ENCODE peak calls at places on chromosomes 3 and 15, in six cellular contexts. One of them, this sample, is unnamed.
A peak's percentile ranks its signal among the peaks of the same experiment; 100 is the strongest.

GRCh38 chr3:62445267-62445666 is 71.9 kb upstream of the FEZF2 start:
- DNase-seq in stomach: no peak
- DNase-seq in gastrocnemius medialis: no peak
- DNase-seq in body of pancreas: no peak
- DNase-seq in A549: no peak
- DNase-seq in suprapubic skin: no peak
- DNase-seq in this sample: no peak

GRCh38 chr3:52054689-52055511 is 1.5 kb downstream of the DUSP7 start:
- DNase-seq in stomach: no peak
- DNase-seq in gastrocnemius medialis: no peak
- DNase-seq in body of pancreas: peak; percentile 32
- DNase-seq in A549: no peak
- DNase-seq in suprapubic skin: no peak
- DNase-seq in this sample: no peak

GRCh38 chr3:53030864-53031445 is 14.9 kb downstream of the SFMBT1 start:
- DNase-seq in stomach: no peak
- DNase-seq in gastrocnemius medialis: no peak
- DNase-seq in body of pancreas: no peak
- DNase-seq in A549: no peak
- DNase-seq in suprapubic skin: no peak
- DNase-seq in this sample: no peak

GRCh38 chr15:25060472-25060803 is 105.7 kb downstream of the SNRPN start:
- DNase-seq in stomach: peak; percentile 23
- DNase-seq in gastrocnemius medialis: no peak
- DNase-seq in body of pancreas: no peak
- DNase-seq in A549: no peak
- DNase-seq in suprapubic skin: peak; percentile 34
- DNase-seq in this sample: no peak

GRCh38 chr3:188772886-188773285 is 398.9 kb upstream of the TPRG1 start:
- DNase-seq in stomach: peak; percentile 61
- DNase-seq in gastrocnemius medialis: no peak
- DNase-seq in body of pancreas: peak; percentile 63
- DNase-seq in A549: peak; percentile 9
- DNase-seq in suprapubic skin: no peak
- DNase-seq in this sample: no peak

GRCh38 chr15:88707766-88708165 is 69.0 kb downstream of the ISG20 start:
- DNase-seq in stomach: no peak
- DNase-seq in gastrocnemius medialis: no peak
- DNase-seq in body of pancreas: no peak
- DNase-seq in A549: no peak
- DNase-seq in suprapubic skin: no peak
- DNase-seq in this sample: no peak

GRCh38 chr3:59246719-59247401 is 197.0 kb upstream of the CFAP20DC start:
- DNase-seq in stomach: no peak
- DNase-seq in gastrocnemius medialis: no peak
- DNase-seq in body of pancreas: no peak
- DNase-seq in A549: no peak
- DNase-seq in suprapubic skin: no peak
- DNase-seq in this sample: no peak

GRCh38 chr3:52851348-52851747 is 16.5 kb upstream of the MUSTN1 start:
- DNase-seq in stomach: no peak
- DNase-seq in gastrocnemius medialis: no peak
- DNase-seq in body of pancreas: peak; percentile 38
- DNase-seq in A549: peak; percentile 52
- DNase-seq in suprapubic skin: no peak
- DNase-seq in this sample: no peak

GRCh38 chr15:31801152-31801551 is 229.2 kb upstream of the CHRNA7 start:
- DNase-seq in stomach: no peak
- DNase-seq in gastrocnemius medialis: no peak
- DNase-seq in body of pancreas: no peak
- DNase-seq in A549: no peak
- DNase-seq in suprapubic skin: no peak
- DNase-seq in this sample: no peak

GRCh38 chr3:58270485-58270884 is 32.9 kb downstream of the ABHD6 start:
- DNase-seq in stomach: no peak
- DNase-seq in gastrocnemius medialis: no peak
- DNase-seq in body of pancreas: no peak
- DNase-seq in A549: no peak
- DNase-seq in suprapubic skin: no peak
- DNase-seq in this sample: no peak

GRCh38 chr3:124818398-124819150 is 68.6 kb downstream of the ITGB5 start:
- DNase-seq in stomach: no peak
- DNase-seq in gastrocnemius medialis: no peak
- DNase-seq in body of pancreas: no peak
- DNase-seq in A549: no peak
- DNase-seq in suprapubic skin: no peak
- DNase-seq in this sample: no peak

GRCh38 chr3:152970851-152971250 is 135.9 kb downstream of the P2RY1 start:
- DNase-seq in stomach: no peak
- DNase-seq in gastrocnemius medialis: no peak
- DNase-seq in body of pancreas: no peak
- DNase-seq in A549: no peak
- DNase-seq in suprapubic skin: no peak
- DNase-seq in this sample: no peak

GRCh38 chr15:67066041-67067021 is 929 bp downstream of the SMAD3 start:
- DNase-seq in stomach: no peak
- DNase-seq in gastrocnemius medialis: no peak
- DNase-seq in body of pancreas: peak; percentile 39
- DNase-seq in A549: no peak
- DNase-seq in suprapubic skin: no peak
- DNase-seq in this sample: no peak

GRCh38 chr3:69012836-69013255 is 638 bp downstream of the EOGT start:
- DNase-seq in stomach: peak; percentile 53
- DNase-seq in gastrocnemius medialis: peak; percentile 30
- DNase-seq in body of pancreas: peak; percentile 57
- DNase-seq in A549: peak; percentile 48
- DNase-seq in suprapubic skin: peak; percentile 85
- DNase-seq in this sample: no peak

GRCh38 chr3:69014022-69014580 is 617 bp upstream of the EOGT start:
- DNase-seq in stomach: no peak
- DNase-seq in gastrocnemius medialis: no peak
- DNase-seq in body of pancreas: no peak
- DNase-seq in A549: no peak
- DNase-seq in suprapubic skin: no peak
- DNase-seq in this sample: no peak

GRCh38 chr3:69011331-69011730 is 2.2 kb downstream of the EOGT start:
- DNase-seq in stomach: no peak
- DNase-seq in gastrocnemius medialis: no peak
- DNase-seq in body of pancreas: no peak
- DNase-seq in A549: no peak
- DNase-seq in suprapubic skin: no peak
- DNase-seq in this sample: no peak

GRCh38 chr3:69012111-69012835 is 1.2 kb downstream of the EOGT start:
- DNase-seq in stomach: no peak
- DNase-seq in gastrocnemius medialis: no peak
- DNase-seq in body of pancreas: peak; percentile 52
- DNase-seq in A549: no peak
- DNase-seq in suprapubic skin: no peak
- DNase-seq in this sample: no peak

DNA sequence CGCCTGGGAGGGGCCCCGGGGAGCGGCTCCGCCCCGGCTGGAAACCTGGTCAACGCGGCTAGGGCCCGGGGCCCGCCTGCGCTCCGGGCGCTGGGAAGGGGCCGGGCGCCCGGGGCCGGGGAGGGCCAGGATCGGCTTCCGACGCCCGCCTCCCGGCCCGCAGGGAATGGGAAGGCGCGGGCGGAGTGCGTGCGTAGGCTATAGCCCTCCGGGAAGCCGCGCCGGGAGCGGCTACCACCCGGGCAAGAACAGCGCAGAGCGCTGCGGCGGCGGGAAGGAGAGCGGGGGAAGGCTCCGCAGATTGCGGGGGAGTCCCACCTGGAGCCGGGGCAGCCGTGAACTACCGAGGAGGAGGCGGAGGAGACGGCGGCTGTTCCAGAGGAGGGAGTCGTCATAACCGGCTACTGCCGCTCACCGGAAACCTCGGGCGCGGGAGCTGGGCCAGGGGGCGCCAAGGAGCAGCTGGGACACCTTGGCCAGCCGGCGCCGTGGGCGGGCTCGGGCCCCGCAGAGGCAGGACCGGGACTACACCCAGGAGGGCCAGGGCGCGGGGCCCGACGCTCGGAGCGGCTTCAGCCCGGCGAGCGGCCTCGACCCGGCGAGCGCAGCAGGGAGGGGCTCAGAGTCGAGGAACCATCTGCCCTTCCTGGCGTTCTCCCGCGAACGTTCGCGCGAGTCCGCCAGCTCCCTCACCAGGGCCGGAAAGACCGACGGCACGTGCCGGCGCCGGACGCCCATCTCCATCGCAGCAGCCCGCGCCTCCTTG is at the start of gene EOGT:
- DNase-seq in stomach: peak; percentile 89
- DNase-seq in gastrocnemius medialis: peak; percentile 78
- DNase-seq in body of pancreas: peak; percentile 90
- DNase-seq in A549: peak; percentile 72
- DNase-seq in suprapubic skin: peak; percentile 92
- DNase-seq in this sample: no peak
- TF ChIP-seq POLR2A in stomach: no peak
- TF ChIP-seq POLR2A in gastrocnemius medialis: peak; percentile 74
- TF ChIP-seq POLR2A in body of pancreas: peak; percentile 75
- TF ChIP-seq POLR2A in A549: peak; percentile 46
- TF ChIP-seq POLR2A in suprapubic skin: no peak
- TF ChIP-seq POLR2A in this sample: peak; percentile 57

GRCh38 chr3:195892105-195892354 is 16.3 kb downstream of the TNK2 start:
- DNase-seq in stomach: no peak
- DNase-seq in gastrocnemius medialis: no peak
- DNase-seq in body of pancreas: no peak
- DNase-seq in A549: no peak
- DNase-seq in suprapubic skin: no peak
- DNase-seq in this sample: no peak

GRCh38 chr3:195891431-195892104 is 16.8 kb downstream of the TNK2 start:
- DNase-seq in stomach: no peak
- DNase-seq in gastrocnemius medialis: no peak
- DNase-seq in body of pancreas: no peak
- DNase-seq in A549: no peak
- DNase-seq in suprapubic skin: no peak
- DNase-seq in this sample: no peak

GRCh38 chr3:195893516-195893915 is 14.8 kb downstream of the TNK2 start:
- DNase-seq in stomach: no peak
- DNase-seq in gastrocnemius medialis: no peak
- DNase-seq in body of pancreas: no peak
- DNase-seq in A549: no peak
- DNase-seq in suprapubic skin: no peak
- DNase-seq in this sample: no peak

GRCh38 chr3:195893121-195893449 is 15.3 kb downstream of the TNK2 start:
- DNase-seq in stomach: no peak
- DNase-seq in gastrocnemius medialis: no peak
- DNase-seq in body of pancreas: peak; percentile 46
- DNase-seq in A549: no peak
- DNase-seq in suprapubic skin: no peak
- DNase-seq in this sample: no peak

DNA sequence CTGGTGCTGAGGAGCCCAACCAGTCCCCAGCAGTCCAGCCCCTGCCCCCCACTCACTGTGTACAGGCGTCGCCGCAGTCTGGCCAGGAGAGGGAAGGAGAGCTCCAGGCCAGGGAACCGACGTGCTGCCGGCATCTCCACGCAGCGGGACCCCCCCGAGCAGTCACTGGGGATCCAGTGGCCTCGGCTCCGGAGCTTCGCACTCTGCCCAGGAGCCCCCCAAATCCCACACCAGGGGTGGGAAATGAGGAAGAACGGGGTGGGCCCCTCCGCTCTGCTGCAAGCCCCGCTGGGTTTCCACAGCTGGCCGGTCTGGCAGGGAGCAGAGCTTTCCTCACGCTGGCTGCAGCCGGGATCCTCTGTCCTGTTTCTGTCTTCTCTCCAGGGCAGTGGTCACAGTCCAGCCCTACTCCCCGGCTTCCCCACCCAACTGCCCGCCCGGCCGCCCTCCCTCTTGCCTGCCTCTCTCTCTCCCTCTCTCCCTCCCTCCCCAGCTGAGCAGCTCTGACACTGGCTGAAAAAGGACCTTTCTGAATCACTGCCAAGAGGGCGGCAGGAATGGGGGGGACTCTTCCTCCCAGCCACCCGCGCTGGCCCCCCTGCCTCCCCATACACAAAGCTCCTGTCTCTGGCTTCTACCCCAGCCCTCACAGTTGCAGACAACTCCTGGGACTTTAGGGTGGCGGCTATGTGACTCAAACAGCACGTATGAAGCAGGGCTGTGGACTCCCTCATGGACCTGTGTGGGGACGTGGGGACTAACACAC is 15.8 kb downstream of the TNK2 start:
- DNase-seq in stomach: no peak
- DNase-seq in gastrocnemius medialis: peak; percentile 47
- DNase-seq in body of pancreas: peak; percentile 36
- DNase-seq in A549: no peak
- DNase-seq in suprapubic skin: no peak
- DNase-seq in this sample: no peak
- TF ChIP-seq POLR2A in stomach: no peak
- TF ChIP-seq POLR2A in gastrocnemius medialis: peak; percentile 17
- TF ChIP-seq POLR2A in body of pancreas: no peak
- TF ChIP-seq POLR2A in A549: no peak
- TF ChIP-seq POLR2A in suprapubic skin: no peak
- TF ChIP-seq POLR2A in this sample: no peak

GRCh38 chr15:56969265-56969895 is 50.9 kb downstream of the TCF12 start:
- DNase-seq in stomach: no peak
- DNase-seq in gastrocnemius medialis: no peak
- DNase-seq in body of pancreas: no peak
- DNase-seq in A549: no peak
- DNase-seq in suprapubic skin: no peak
- DNase-seq in this sample: no peak

GRCh38 chr15:56972426-56972825 is 54.0 kb downstream of the TCF12 start:
- DNase-seq in stomach: no peak
- DNase-seq in gastrocnemius medialis: no peak
- DNase-seq in body of pancreas: no peak
- DNase-seq in A549: no peak
- DNase-seq in suprapubic skin: no peak
- DNase-seq in this sample: no peak

GRCh38 chr15:56977232-56977631 is 58.8 kb downstream of the TCF12 start:
- DNase-seq in stomach: no peak
- DNase-seq in gastrocnemius medialis: no peak
- DNase-seq in body of pancreas: no peak
- DNase-seq in A549: no peak
- DNase-seq in suprapubic skin: no peak
- DNase-seq in this sample: no peak

GRCh38 chr15:56971571-56971970 is 53.1 kb downstream of the TCF12 start:
- DNase-seq in stomach: no peak
- DNase-seq in gastrocnemius medialis: no peak
- DNase-seq in body of pancreas: no peak
- DNase-seq in A549: no peak
- DNase-seq in suprapubic skin: no peak
- DNase-seq in this sample: no peak

DNA sequence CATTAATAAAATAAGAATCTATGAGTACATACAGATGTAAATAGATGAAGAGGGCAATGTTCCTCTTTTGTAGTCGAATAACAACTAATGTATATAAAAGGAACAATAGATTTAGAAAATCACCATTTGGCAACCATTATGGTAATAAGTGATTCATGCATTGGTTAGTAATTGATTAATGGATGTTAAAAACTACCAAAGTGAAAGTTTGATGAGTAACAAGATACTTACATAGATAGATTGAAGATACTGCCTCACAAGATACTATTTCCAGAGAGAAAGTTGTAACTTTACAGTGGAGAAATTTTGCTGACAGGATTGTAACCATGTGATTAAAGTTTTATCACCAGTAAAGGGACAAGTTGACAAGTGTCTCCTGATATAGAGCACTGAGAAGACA is 55.0 kb downstream of the TCF12 start:
- DNase-seq in stomach: no peak
- DNase-seq in gastrocnemius medialis: no peak
- DNase-seq in body of pancreas: no peak
- DNase-seq in A549: no peak
- DNase-seq in suprapubic skin: no peak
- DNase-seq in this sample: no peak
- TF ChIP-seq POLR2A in stomach: no peak
- TF ChIP-seq POLR2A in gastrocnemius medialis: no peak
- TF ChIP-seq POLR2A in body of pancreas: no peak
- TF ChIP-seq POLR2A in A549: no peak
- TF ChIP-seq POLR2A in suprapubic skin: no peak
- TF ChIP-seq POLR2A in this sample: no peak

GRCh38 chr3:184148065-184148464 is 7.1 kb upstream of the DVL3 start:
- DNase-seq in stomach: no peak
- DNase-seq in gastrocnemius medialis: no peak
- DNase-seq in body of pancreas: no peak
- DNase-seq in A549: no peak
- DNase-seq in suprapubic skin: no peak
- DNase-seq in this sample: no peak
- TF ChIP-seq POLR2A in stomach: no peak
- TF ChIP-seq POLR2A in gastrocnemius medialis: no peak
- TF ChIP-seq POLR2A in body of pancreas: no peak
- TF ChIP-seq POLR2A in A549: no peak
- TF ChIP-seq POLR2A in suprapubic skin: no peak
- TF ChIP-seq POLR2A in this sample: no peak